ENCODE peak calls at places on chromosome 1, in five cellular contexts. C, E, O, R and H are unnamed samples.

GRCh38 chr1:87950369-87950768 is 621.7 kb downstream of the LMO4 start:
- DNase-seq in R (no peak), C (no peak), E (no peak), O (no peak), H (no peak)

GRCh38 chr1:227388771-227389170 is 70.5 kb upstream of the CDC42BPA start:
- DNase-seq in C (no peak), R (no peak), O (no peak), E (no peak), H (peak; percentile 9)

GRCh38 chr1:171075041-171075440 is 15.7 kb upstream of the FMO3 start:
- DNase-seq in R (no peak), O (no peak), C (no peak), E (no peak), H (no peak)

GRCh38 chr1:223137402-223138100 is 5.5 kb downstream of the TLR5 start:
- DNase-seq in E (peak; percentile 14), O (no peak), R (no peak), C (peak; percentile 67), H (no peak)

GRCh38 chr1:90393025-90393424 is 324.1 kb downstream of the BARHL2 start:
- DNase-seq in R (no peak), O (no peak), E (no peak), C (no peak), H (no peak)

GRCh38 chr1:23732363-23733224 is 10.7 kb upstream of the ELOA start:
- DNase-seq in E (peak; percentile 11), C (no peak), R (no peak), O (no peak), H (peak; percentile 7)

GRCh38 chr1:84286071-84286470 is 15.4 kb upstream of the SAMD13 start:
- DNase-seq in C (no peak), E (no peak), R (no peak), O (no peak), H (no peak)

GRCh38 chr1:153734380-153735089 is 6.7 kb downstream of the INTS3 start:
- DNase-seq in R (no peak), C (no peak), E (no peak), O (peak; percentile 38), H (no peak)

GRCh38 chr1:58714594-58714993 is 14.7 kb upstream of the MYSM1 start:
- DNase-seq in R (no peak), C (no peak), E (no peak), O (no peak), H (no peak)

GRCh38 chr1:8061210-8061609 is 35.1 kb upstream of the ERRFI1 start:
- DNase-seq in R (no peak), E (peak; percentile 95), C (peak; percentile 53), O (peak; percentile 64), H (no peak)

GRCh38 chr1:229988534-229988933 is 78.5 kb upstream of the GALNT2 start:
- DNase-seq in C (no peak), O (no peak), R (no peak), E (no peak), H (no peak)

GRCh38 chr1:150364231-150365003 is 470 bp downstream of the RPRD2 start:
- DNase-seq in C (peak; percentile 86), R (peak; percentile 68), O (peak; percentile 84), E (peak; percentile 51), H (peak; percentile 89)

GRCh38 chr1:93585059-93585966 is 96.3 kb downstream of the BCAR3 start:
- DNase-seq in R (no peak), C (peak; percentile 98), O (no peak), E (no peak), H (peak; percentile 55)

GRCh38 chr1:164721037-164721496 is 162.1 kb downstream of the PBX1 start:
- DNase-seq in O (no peak), C (no peak), E (no peak), R (no peak), H (no peak)